ENCODE peak calls at places on chromosomes 13 and 19, in seven cellular contexts. D is GM23248, V is HL-60, Q is body of pancreas, M is AG09309, G is right atrium auricular region, I is right lobe of liver. O is an unnamed sample.

GRCh38 chr19:1407662-1408299 is 395 bp downstream of the DAZAP1 start:
- DNase-seq in D (peak; percentile 46), V (no peak), Q (no peak), M (no peak), G (no peak), I (peak; percentile 59), O (no peak)

GRCh38 chr13:44155422-44156293 is 218.0 kb upstream of the SERP2 start:
- DNase-seq in D (peak; percentile 69), V (no peak), Q (peak; percentile 74), M (no peak), G (peak; percentile 79), I (no peak), O (no peak)

GRCh38 chr13:31409678-31410356 is 210.0 kb downstream of the B3GLCT start:
- DNase-seq in D (peak; percentile 53), V (no peak), Q (no peak), M (no peak), G (no peak), I (no peak), O (no peak)

GRCh38 chr13:113820813-113821651 is 42.8 kb downstream of the GAS6 start:
- DNase-seq in D (peak; percentile 99), V (no peak), Q (peak; percentile 44), M (peak; percentile 95), G (peak; percentile 89), I (peak; percentile 27), O (peak; percentile 75)

GRCh38 chr13:31105856-31106255 is 55.8 kb downstream of the HSPH1 start:
- DNase-seq in D (no peak), V (no peak), Q (no peak), M (no peak), G (no peak), I (no peak), O (no peak)

GRCh38 chr13:76828316-76828741 is 57.9 kb downstream of the KCTD12 start:
- DNase-seq in D (peak; percentile 71), V (no peak), Q (no peak), M (no peak), G (no peak), I (no peak), O (no peak)

GRCh38 chr19:21474671-21475181 is 30.7 kb upstream of the ZNF429 start:
- DNase-seq in D (peak; percentile 72), V (peak; percentile 7), Q (peak; percentile 84), M (no peak), G (peak; percentile 88), I (peak; percentile 69), O (peak; percentile 34)

GRCh38 chr13:92838786-92839185 is 387.8 kb upstream of the GPC6 start:
- DNase-seq in D (peak; percentile 86), V (no peak), Q (no peak), M (peak; percentile 50), G (no peak), I (no peak), O (no peak)

GRCh38 chr13:80556291-80556690 is 215.4 kb upstream of the SPRY2 start:
- DNase-seq in D (no peak), V (no peak), Q (no peak), M (no peak), G (no peak), I (no peak), O (no peak)

GRCh38 chr19:41226053-41226873 is 7.2 kb downstream of the AXL start:
- DNase-seq in D (peak; percentile 96), V (no peak), Q (peak; percentile 71), M (peak; percentile 67), G (peak; percentile 80), I (peak; percentile 62), O (peak; percentile 97)

GRCh38 chr19:33988601-33989000 is 183.7 kb upstream of the LSM14A start:
- DNase-seq in D (peak; percentile 32), V (no peak), Q (no peak), M (peak; percentile 4), G (no peak), I (no peak), O (no peak)

GRCh38 chr13:20582026-20582425 is 15.1 kb downstream of the IFT88 start:
- DNase-seq in D (no peak), V (no peak), Q (no peak), M (no peak), G (no peak), I (no peak), O (no peak)

GRCh38 chr19:496333-496634 is at the start of gene MADCAM1:
- DNase-seq in D (no peak), V (no peak), Q (no peak), M (no peak), G (no peak), I (no peak), O (no peak)

GRCh38 chr13:48125794-48126228 is 30.9 kb upstream of the MED4 start:
- DNase-seq in D (peak; percentile 70), V (no peak), Q (peak; percentile 24), M (no peak), G (peak; percentile 66), I (no peak), O (no peak)

GRCh38 chr19:40862785-40863184 is 12.5 kb upstream of the CYP2A6 start:
- DNase-seq in D (peak; percentile 12), V (peak; percentile 23), Q (no peak), M (peak; percentile 82), G (no peak), I (no peak), O (peak; percentile 5)

GRCh38 chr13:22846551-22846950 is 334.2 kb upstream of the SGCG start:
- DNase-seq in D (no peak), V (no peak), Q (no peak), M (no peak), G (no peak), I (no peak), O (no peak)

GRCh38 chr13:73107459-73107858 is 48.7 kb downstream of the KLF5 start:
- DNase-seq in D (no peak), V (no peak), Q (no peak), M (no peak), G (no peak), I (no peak), O (no peak)

GRCh38 chr13:77306458-77306857 is 20.4 kb downstream of the MYCBP2 start:
- DNase-seq in D (no peak), V (no peak), Q (no peak), M (no peak), G (no peak), I (no peak), O (no peak)

GRCh38 chr19:45110811-45111210 is 17.8 kb downstream of the PPP1R37 start:
- DNase-seq in D (no peak), V (no peak), Q (no peak), M (no peak), G (no peak), I (no peak), O (no peak)

GRCh38 chr19:32350492-32350891 is 5.1 kb downstream of the ZNF507 start:
- DNase-seq in D (no peak), V (no peak), Q (no peak), M (no peak), G (no peak), I (no peak), O (peak; percentile 66)

GRCh38 chr13:29548722-29549446 is 46.6 kb downstream of the SLC7A1 start:
- DNase-seq in D (peak; percentile 30), V (no peak), Q (peak; percentile 53), M (no peak), G (no peak), I (no peak), O (no peak)

GRCh38 chr19:41691268-41691970 is 3.3 kb upstream of the CEACAM7 start:
- DNase-seq in D (peak; percentile 36), V (peak; percentile 36), Q (peak; percentile 49), M (no peak), G (peak; percentile 9), I (no peak), O (no peak)

GRCh38 chr19:58400638-58400915 is 5.1 kb downstream of the RNF225 start:
- DNase-seq in D (no peak), V (no peak), Q (no peak), M (no peak), G (no peak), I (no peak), O (no peak)

GRCh38 chr13:98471895-98472294 is 105.0 kb downstream of the STK24 start:
- DNase-seq in D (no peak), V (no peak), Q (no peak), M (no peak), G (no peak), I (no peak), O (no peak)

GRCh38 chr13:32902898-32903297 is 113.3 kb upstream of the KL start:
- DNase-seq in D (peak; percentile 83), V (no peak), Q (peak; percentile 30), M (no peak), G (peak; percentile 85), I (no peak), O (no peak)

DNA sequence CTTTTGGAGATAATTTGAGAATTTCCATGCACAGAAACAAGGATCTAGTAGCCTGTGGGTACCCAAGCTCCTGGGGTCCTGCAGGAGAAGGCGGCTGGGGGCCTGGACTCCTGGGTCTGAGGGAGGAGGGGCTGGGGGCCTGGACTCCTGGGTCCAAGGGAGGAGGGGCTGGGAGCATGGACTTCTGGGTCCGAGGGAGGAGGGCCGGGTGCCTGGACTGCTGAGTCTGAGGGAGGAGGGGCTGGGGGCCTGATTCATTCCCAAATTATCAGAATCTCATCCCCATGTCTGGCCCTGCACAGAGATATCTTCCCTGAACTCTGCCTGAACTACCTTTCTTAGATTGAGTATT is 520 bp upstream of the RDH13 start:
- DNase-seq in D (no peak), V (no peak), Q (no peak), M (no peak), G (no peak), I (no peak), O (no peak)
- H3K4me3 ChIP-seq in D (peak overlapping the region; percentile 75), V (peak overlapping the region; percentile 9), Q (no peak overlapping the region), M (no peak overlapping the region), G (peak overlapping the region; percentile 65), I (no peak overlapping the region), O (peak overlapping the region; percentile 16)

DNA sequence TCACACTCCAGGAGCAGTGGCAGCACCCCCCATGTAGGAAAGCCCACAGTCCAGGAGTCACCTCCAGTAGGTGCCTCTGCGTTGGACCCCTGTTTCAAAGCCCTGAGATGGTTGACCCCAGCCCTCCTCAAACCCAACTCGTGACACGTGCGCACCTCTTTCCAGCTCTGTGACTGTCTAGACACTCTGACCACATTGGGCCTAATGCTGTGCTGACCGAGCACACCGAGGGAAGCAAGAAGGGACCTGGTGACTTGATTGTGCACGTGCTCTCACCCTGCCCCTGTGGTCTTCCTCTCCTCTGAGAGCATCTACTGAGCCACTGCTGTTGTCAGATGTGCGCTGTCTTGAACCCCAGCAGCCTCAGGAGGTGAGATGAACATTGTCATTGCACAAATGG is 22.9 kb upstream of the SLC35E1 start:
- DNase-seq in D (no peak), V (peak; percentile 17), Q (no peak), M (no peak), G (no peak), I (no peak), O (no peak)
- H3K4me3 ChIP-seq in D (no peak overlapping the region), V (no peak overlapping the region), Q (no peak overlapping the region), M (no peak overlapping the region), G (no peak overlapping the region), I (no peak overlapping the region), O (no peak overlapping the region)

GRCh38 chr13:111006508-111007031 is 91.7 kb upstream of the ANKRD10 start:
- DNase-seq in D (peak; percentile 95), V (no peak), Q (peak; percentile 88), M (peak; percentile 64), G (peak; percentile 89), I (no peak), O (no peak)
- H3K4me3 ChIP-seq in D (peak overlapping the region; percentile 57), V (no peak overlapping the region), Q (no peak overlapping the region), M (peak overlapping the region; percentile 1), G (no peak overlapping the region), I (no peak overlapping the region), O (no peak overlapping the region)

DNA sequence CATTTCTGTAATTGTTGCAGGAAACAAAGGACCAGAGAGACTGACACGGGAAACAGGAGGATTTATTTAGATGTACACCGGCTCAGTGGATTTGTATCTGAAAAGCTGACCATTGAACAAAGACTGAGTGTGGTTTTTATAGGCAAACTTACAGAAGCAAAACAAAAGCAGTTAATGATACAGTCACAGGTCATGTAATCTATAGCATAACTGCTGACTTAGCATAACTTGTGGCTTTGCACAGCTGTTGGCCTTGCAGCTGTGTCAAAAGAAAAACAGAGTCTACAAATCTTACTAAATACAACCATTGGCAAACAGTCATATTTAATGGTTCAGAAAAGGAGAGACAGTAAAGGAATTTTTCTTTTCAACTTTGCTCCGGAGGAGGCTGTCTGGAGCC is 2.3 kb upstream of the ILF3 start:
- DNase-seq in D (no peak), V (no peak), Q (no peak), M (no peak), G (no peak), I (no peak), O (no peak)
- H3K4me3 ChIP-seq in D (no peak overlapping the region), V (no peak overlapping the region), Q (no peak overlapping the region), M (no peak overlapping the region), G (no peak overlapping the region), I (no peak overlapping the region), O (no peak overlapping the region)